ENCODE peak calls at places on chromosome 9, in six cellular contexts. J is H9; F is HCT116; O is colonic mucosa; G is CD4-positive, alpha-beta memory T cell; E is CD4-positive, CD25-positive, alpha-beta regulatory T cell. V is an unnamed sample.

GRCh38 chr9:126049896-126050604 is 276.6 kb upstream of the MVB12B start:
- DNase-seq in F (no peak), E (no peak), O (no peak), J (no peak), G (no peak), V (no peak)

GRCh38 chr9:71675129-71675856 is 93.0 kb downstream of the CEMIP2 start:
- DNase-seq in O (peak; percentile 47), J (no peak), F (no peak), E (no peak), G (no peak), V (no peak)

GRCh38 chr9:83491413-83491812 is 46.8 kb downstream of the FRMD3 start:
- DNase-seq in E (no peak), G (no peak), O (no peak), J (no peak), F (no peak), V (no peak)

GRCh38 chr9:127763918-127764384 is 14.5 kb downstream of the SH2D3C start:
- DNase-seq in G (no peak), E (no peak), O (no peak), F (no peak), J (peak; percentile 80), V (no peak)

GRCh38 chr9:84993105-84993504 is 323.6 kb downstream of the NTRK2 start:
- DNase-seq in J (no peak), F (no peak), G (no peak), E (no peak), O (no peak), V (no peak)

GRCh38 chr9:93085676-93086075 is 10.3 kb upstream of the CARD19 start:
- DNase-seq in O (peak; percentile 15), G (no peak), F (no peak), J (no peak), E (no peak), V (no peak)

GRCh38 chr9:85155380-85155779 is 485.9 kb downstream of the NTRK2 start:
- DNase-seq in F (no peak), J (no peak), G (no peak), O (no peak), E (no peak), V (no peak)

GRCh38 chr9:22683393-22684075 is 236.9 kb downstream of the DMRTA1 start:
- DNase-seq in O (no peak), E (no peak), G (no peak), J (no peak), F (no peak), V (no peak)

GRCh38 chr9:124782661-124783574 is 6.0 kb downstream of the OLFML2A start:
- DNase-seq in F (no peak), G (no peak), O (no peak), J (no peak), E (no peak), V (no peak)

GRCh38 chr9:18346761-18347160 is 127.2 kb upstream of the ADAMTSL1 start:
- DNase-seq in O (no peak), E (no peak), F (no peak), J (no peak), G (no peak), V (no peak)

GRCh38 chr9:120490888-120491595 is 88.9 kb downstream of the CDK5RAP2 start:
- DNase-seq in O (no peak), G (no peak), E (no peak), F (no peak), J (no peak), V (no peak)

DNA sequence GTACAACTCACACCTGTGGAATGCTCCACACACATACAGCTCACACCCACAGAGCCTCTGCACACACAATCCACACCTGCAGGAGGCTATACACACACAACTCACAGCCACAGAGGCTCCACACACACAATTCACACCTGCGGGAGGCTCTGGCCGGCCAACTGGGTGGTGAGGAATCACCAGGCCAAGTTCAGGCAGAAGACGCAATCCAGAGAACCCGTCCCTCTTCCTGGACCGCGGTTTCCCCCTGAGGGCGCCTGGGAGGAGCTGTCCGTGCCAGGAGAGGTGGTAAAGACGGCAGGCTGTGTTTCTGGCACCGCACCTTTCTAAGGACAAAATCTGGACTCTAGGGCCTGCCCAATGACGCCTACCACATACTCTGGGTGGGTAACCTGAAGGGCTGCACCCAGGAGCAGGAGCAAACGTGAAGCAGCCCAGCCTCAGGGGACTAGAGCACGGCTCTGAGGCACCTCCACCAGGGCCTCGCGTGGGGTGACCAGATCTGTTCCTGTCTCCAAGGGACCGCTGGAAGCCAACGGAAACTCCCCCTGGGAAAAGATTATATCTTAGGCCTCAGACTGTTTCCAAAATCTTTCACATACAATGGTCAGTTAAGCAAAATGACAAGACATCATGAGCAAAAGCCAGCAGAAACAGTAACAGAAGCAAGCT is 17.0 kb downstream of the CAMSAP1 start:
- DNase-seq in E (no peak), O (no peak), G (no peak), F (no peak), J (no peak), V (no peak)
- H3K9me3 ChIP-seq in E (no peaks in the 10 kb centered on the region), O (no peaks in the 10 kb centered on the region), G (no peaks in the 10 kb centered on the region), F (no peaks in the 10 kb centered on the region), J (no peaks in the 10 kb centered on the region), V (no peaks in the 10 kb centered on the region)

GRCh38 chr9:69297300-69297980 is 27.6 kb upstream of the ENTREP1 start:
- DNase-seq in O (no peak), G (no peak), E (no peak), F (no peak), J (no peak), V (no peak)

GRCh38 chr9:69303331-69303730 is 21.7 kb upstream of the ENTREP1 start:
- DNase-seq in E (no peak), J (no peak), F (no peak), O (no peak), G (no peak), V (no peak)

GRCh38 chr9:69295872-69296562 is 29.0 kb upstream of the ENTREP1 start:
- DNase-seq in E (no peak), O (no peak), J (no peak), G (no peak), F (no peak), V (no peak)

GRCh38 chr9:69299316-69299715 is 25.7 kb upstream of the ENTREP1 start:
- DNase-seq in J (no peak), F (no peak), G (no peak), E (no peak), O (no peak), V (no peak)
- H3K9me3 ChIP-seq in J (no peaks in the 10 kb centered on the region), F (no peaks in the 10 kb centered on the region), G (no peaks in the 10 kb centered on the region), E (no peaks in the 10 kb centered on the region), O (no peaks in the 10 kb centered on the region), V (no peaks in the 10 kb centered on the region)

DNA sequence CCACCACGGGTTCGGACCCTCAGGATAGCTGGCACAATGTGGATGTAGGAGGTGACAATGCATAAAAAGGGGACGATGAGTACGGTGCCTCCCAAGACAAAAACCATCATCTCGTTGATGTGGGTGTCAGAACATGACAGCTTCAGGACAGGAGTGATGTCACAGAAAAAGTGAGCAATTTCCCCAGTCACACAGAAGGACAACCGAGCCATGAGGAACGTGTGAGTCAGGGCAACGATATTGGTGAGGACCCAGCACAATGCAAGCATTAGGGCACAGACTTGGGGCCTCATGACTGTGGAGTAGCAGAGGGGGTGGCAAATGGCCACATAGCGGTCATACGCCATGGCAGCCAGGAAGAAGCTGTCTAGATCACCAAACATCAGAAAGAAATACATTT is 491 bp downstream of the OR1N1 start:
- DNase-seq in F (no peak), E (no peak), G (no peak), J (no peak), O (no peak), V (no peak)
- H3K9me3 ChIP-seq in F (no peaks in the 10 kb centered on the region), E (no peaks in the 10 kb centered on the region), G (no peaks in the 10 kb centered on the region), J (peaks cover 75% of the 10 kb centered on the region), O (no peaks in the 10 kb centered on the region), V (no peaks in the 10 kb centered on the region)

DNA sequence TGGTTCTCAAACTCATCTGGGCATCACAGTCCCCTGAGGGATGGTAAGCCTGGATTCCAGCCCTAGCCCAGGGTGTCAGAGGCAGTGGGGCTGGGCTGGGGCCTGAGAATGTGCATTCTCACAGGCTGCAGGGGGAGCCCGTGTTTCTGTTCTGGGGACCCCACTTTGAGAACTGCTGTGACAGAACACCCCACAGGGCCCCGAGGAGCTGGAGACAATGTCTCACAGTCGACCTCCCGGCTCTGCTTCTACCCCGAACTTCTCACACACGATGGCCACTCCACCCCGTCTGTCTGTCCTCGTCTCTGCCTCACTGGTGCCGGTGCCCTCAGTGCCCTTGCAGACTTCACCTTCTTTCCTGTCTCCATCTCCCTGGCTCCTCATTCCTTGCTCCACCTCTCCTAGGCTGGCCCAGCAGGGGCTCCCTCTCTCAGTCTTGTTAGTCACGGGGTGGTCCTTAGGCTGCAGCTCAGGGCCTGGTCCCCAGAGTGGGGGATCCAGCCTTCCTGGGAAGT is 130.0 kb downstream of the CACNA1B start:
- DNase-seq in F (no peak), E (no peak), O (no peak), J (no peak), G (no peak), V (no peak)
- H3K9me3 ChIP-seq in F (no peaks in the 10 kb centered on the region), E (no peaks in the 10 kb centered on the region), O (no peaks in the 10 kb centered on the region), J (no peaks in the 10 kb centered on the region), G (no peaks in the 10 kb centered on the region), V (no peaks in the 10 kb centered on the region)

DNA sequence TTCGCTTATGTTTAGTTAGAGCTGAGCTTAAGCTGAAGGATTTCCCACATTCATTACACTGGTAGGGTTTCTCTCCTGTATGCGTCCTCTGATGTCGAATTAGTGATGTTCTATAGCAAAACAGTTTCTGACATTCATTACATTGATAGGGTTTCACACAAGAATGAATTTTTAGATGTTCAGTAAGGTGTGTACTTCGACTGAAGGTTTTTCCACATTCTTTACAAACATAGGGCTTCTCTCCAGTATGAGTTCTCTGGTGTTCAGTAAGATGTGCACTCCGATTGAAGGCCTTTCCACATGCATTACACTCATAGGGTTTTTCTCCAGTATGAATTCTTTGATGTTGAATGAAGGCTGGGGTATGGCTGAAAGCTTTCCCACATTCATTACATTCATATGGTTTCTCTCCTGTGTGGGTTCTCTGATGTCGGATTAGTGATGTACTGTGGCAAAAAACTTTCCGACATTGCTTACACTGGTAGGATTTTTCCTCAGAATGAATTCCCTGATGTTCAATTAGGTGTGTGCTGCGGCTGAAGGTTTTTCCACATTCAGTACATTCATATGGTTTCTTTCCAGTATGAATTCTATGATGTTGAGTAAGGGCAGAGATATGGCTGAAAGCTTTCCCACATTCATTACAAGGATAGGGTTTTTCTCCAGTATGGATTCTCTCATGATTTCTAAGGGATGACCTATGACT is 14.6 kb downstream of the ZNF883 start:
- DNase-seq in E (no peak), G (no peak), F (no peak), J (no peak), O (no peak), V (no peak)
- H3K9me3 ChIP-seq in E (peaks cover 71% of the 10 kb centered on the region), G (peaks cover 33% of the 10 kb centered on the region), F (peaks cover 41% of the 10 kb centered on the region), J (peaks cover 74% of the 10 kb centered on the region), O (peaks cover 5% of the 10 kb centered on the region), V (peaks cover 33% of the 10 kb centered on the region)

V was measured in CD8-positive, alpha-beta memory T cell.